ENCODE peak calls at places on chromosomes 2 and 18, in four cellular contexts. One of them, this sample, is unnamed.

GRCh38 chr18:78902795-78903435 is 76.7 kb upstream of the SALL3 start:
- DNase-seq in NCI-H2081 treated with DMSO at 0.1 percent for 48 hours: no peak
- DNase-seq in GM03348: no peak
- DNase-seq in astrocyte of the spinal cord: no peak
- DNase-seq in this sample: no peak

GRCh38 chr2:54106631-54107454 is 8.6 kb upstream of the ACYP2 start:
- DNase-seq in NCI-H2081 treated with DMSO at 0.1 percent for 48 hours: no peak
- DNase-seq in GM03348: peak
- DNase-seq in astrocyte of the spinal cord: peak
- DNase-seq in this sample: peak

GRCh38 chr2:240403358-240404104 is 31.9 kb upstream of the GPC1 start:
- DNase-seq in NCI-H2081 treated with DMSO at 0.1 percent for 48 hours: no peak
- DNase-seq in GM03348: no peak
- DNase-seq in astrocyte of the spinal cord: no peak
- DNase-seq in this sample: no peak

GRCh38 chr2:206250041-206250897 is 24.2 kb upstream of the ZDBF2 start:
- DNase-seq in NCI-H2081 treated with DMSO at 0.1 percent for 48 hours: no peak
- DNase-seq in GM03348: peak
- DNase-seq in astrocyte of the spinal cord: no peak
- DNase-seq in this sample: peak

GRCh38 chr18:53944721-53945120 is 279.7 kb downstream of the MBD2 start:
- DNase-seq in NCI-H2081 treated with DMSO at 0.1 percent for 48 hours: no peak
- DNase-seq in GM03348: no peak
- DNase-seq in astrocyte of the spinal cord: no peak
- DNase-seq in this sample: no peak

GRCh38 chr18:29873211-29873610 is 1169.3 kb downstream of the DSC3 start:
- DNase-seq in NCI-H2081 treated with DMSO at 0.1 percent for 48 hours: no peak
- DNase-seq in GM03348: no peak
- DNase-seq in astrocyte of the spinal cord: no peak
- DNase-seq in this sample: no peak

GRCh38 chr2:43034921-43035320 is 191.5 kb downstream of the ZFP36L2 start:
- DNase-seq in NCI-H2081 treated with DMSO at 0.1 percent for 48 hours: no peak
- DNase-seq in GM03348: no peak
- DNase-seq in astrocyte of the spinal cord: no peak
- DNase-seq in this sample: no peak

GRCh38 chr18:11500153-11501122 is 109.0 kb upstream of the SLC35G4 start:
- DNase-seq in NCI-H2081 treated with DMSO at 0.1 percent for 48 hours: no peak
- DNase-seq in GM03348: peak
- DNase-seq in astrocyte of the spinal cord: peak
- DNase-seq in this sample: peak

GRCh38 chr2:20491739-20492531 is 45.1 kb downstream of the RHOB start:
- DNase-seq in NCI-H2081 treated with DMSO at 0.1 percent for 48 hours: no peak
- DNase-seq in GM03348: no peak
- DNase-seq in astrocyte of the spinal cord: no peak
- DNase-seq in this sample: no peak

GRCh38 chr2:216108310-216108966 is 710 bp upstream of the XRCC5 start:
- DNase-seq in NCI-H2081 treated with DMSO at 0.1 percent for 48 hours: no peak
- DNase-seq in GM03348: no peak
- DNase-seq in astrocyte of the spinal cord: peak
- DNase-seq in this sample: peak

GRCh38 chr2:71849603-71850305 is 297.9 kb downstream of the CYP26B1 start:
- DNase-seq in NCI-H2081 treated with DMSO at 0.1 percent for 48 hours: no peak
- DNase-seq in GM03348: no peak
- DNase-seq in astrocyte of the spinal cord: no peak
- DNase-seq in this sample: no peak

GRCh38 chr2:30514134-30514860 is 67.3 kb downstream of the LCLAT1 start:
- DNase-seq in NCI-H2081 treated with DMSO at 0.1 percent for 48 hours: no peak
- DNase-seq in GM03348: peak
- DNase-seq in astrocyte of the spinal cord: peak
- DNase-seq in this sample: peak

GRCh38 chr2:238509903-238510302 is 83.2 kb downstream of the ASB1 start:
- DNase-seq in NCI-H2081 treated with DMSO at 0.1 percent for 48 hours: no peak
- DNase-seq in GM03348: no peak
- DNase-seq in astrocyte of the spinal cord: no peak
- DNase-seq in this sample: no peak

GRCh38 chr2:53077413-53077812 is 690.2 kb upstream of the CHAC2 start:
- DNase-seq in NCI-H2081 treated with DMSO at 0.1 percent for 48 hours: no peak
- DNase-seq in GM03348: no peak
- DNase-seq in astrocyte of the spinal cord: no peak
- DNase-seq in this sample: no peak

GRCh38 chr2:40823465-40823864 is 371.6 kb upstream of the SLC8A1 start:
- DNase-seq in NCI-H2081 treated with DMSO at 0.1 percent for 48 hours: no peak
- DNase-seq in GM03348: no peak
- DNase-seq in astrocyte of the spinal cord: no peak
- DNase-seq in this sample: no peak

GRCh38 chr2:348517-348916 is 60.6 kb upstream of the ALKAL2 start:
- DNase-seq in NCI-H2081 treated with DMSO at 0.1 percent for 48 hours: no peak
- DNase-seq in GM03348: no peak
- DNase-seq in astrocyte of the spinal cord: peak
- DNase-seq in this sample: no peak

GRCh38 chr2:37468139-37468538 is 123.7 kb downstream of the QPCT start:
- DNase-seq in NCI-H2081 treated with DMSO at 0.1 percent for 48 hours: no peak
- DNase-seq in GM03348: no peak
- DNase-seq in astrocyte of the spinal cord: peak
- DNase-seq in this sample: peak

GRCh38 chr2:225124311-225124832 is 82.1 kb upstream of the DOCK10 start:
- DNase-seq in NCI-H2081 treated with DMSO at 0.1 percent for 48 hours: no peak
- DNase-seq in GM03348: no peak
- DNase-seq in astrocyte of the spinal cord: no peak
- DNase-seq in this sample: no peak

GRCh38 chr2:27545348-27546141 is 37.3 kb upstream of the ZNF512 start:
- DNase-seq in NCI-H2081 treated with DMSO at 0.1 percent for 48 hours: no peak
- DNase-seq in GM03348: no peak
- DNase-seq in astrocyte of the spinal cord: peak
- DNase-seq in this sample: peak

GRCh38 chr2:224173210-224173609 is 134.1 kb upstream of the SERPINE2 start:
- DNase-seq in NCI-H2081 treated with DMSO at 0.1 percent for 48 hours: no peak
- DNase-seq in GM03348: no peak
- DNase-seq in astrocyte of the spinal cord: no peak
- DNase-seq in this sample: peak

GRCh38 chr2:239015769-239016675 is 168.1 kb downstream of the TWIST2 start:
- DNase-seq in NCI-H2081 treated with DMSO at 0.1 percent for 48 hours: no peak
- DNase-seq in GM03348: no peak
- DNase-seq in astrocyte of the spinal cord: no peak
- DNase-seq in this sample: no peak

GRCh38 chr2:12649602-12650400 is 66.9 kb upstream of the TRIB2 start:
- DNase-seq in NCI-H2081 treated with DMSO at 0.1 percent for 48 hours: no peak
- DNase-seq in GM03348: no peak
- DNase-seq in astrocyte of the spinal cord: no peak
- DNase-seq in this sample: no peak

GRCh38 chr18:39841133-39842041 is 2113.6 kb upstream of the PIK3C3 start:
- DNase-seq in NCI-H2081 treated with DMSO at 0.1 percent for 48 hours: peak
- DNase-seq in GM03348: peak
- DNase-seq in astrocyte of the spinal cord: peak
- DNase-seq in this sample: peak

GRCh38 chr18:36850527-36851201 is 21.7 kb downstream of the KIAA1328 start:
- DNase-seq in NCI-H2081 treated with DMSO at 0.1 percent for 48 hours: no peak
- DNase-seq in GM03348: peak
- DNase-seq in astrocyte of the spinal cord: peak
- DNase-seq in this sample: peak